ENCODE peak calls at places on chromosomes 1 and 21, in five cellular contexts. One of them, this sample, is unnamed.

GRCh38 chr1:49436865-49437264 is 586.9 kb downstream of the AGBL4 start:
- DNase-seq in choroid plexus epithelial cell: no peak
- DNase-seq in endodermal cell: no peak
- DNase-seq in GM12865: no peak
- DNase-seq in brain microvascular endothelial cell: no peak
- DNase-seq in this sample: no peak

GRCh38 chr1:175857756-175858155 is 114.4 kb upstream of the TNR start:
- DNase-seq in brain microvascular endothelial cell: no peak
- DNase-seq in choroid plexus epithelial cell: no peak
- DNase-seq in endodermal cell: no peak
- DNase-seq in GM12865: no peak
- DNase-seq in this sample: no peak

GRCh38 chr1:93489756-93490155 is 41.8 kb downstream of the FNBP1L start:
- DNase-seq in choroid plexus epithelial cell: no peak
- DNase-seq in brain microvascular endothelial cell: no peak
- DNase-seq in endodermal cell: no peak
- DNase-seq in GM12865: no peak
- DNase-seq in this sample: no peak

GRCh38 chr1:59043796-59044195 is 253.1 kb upstream of the FGGY start:
- DNase-seq in GM12865: no peak
- DNase-seq in choroid plexus epithelial cell: peak
- DNase-seq in brain microvascular endothelial cell: peak
- DNase-seq in endodermal cell: no peak
- DNase-seq in this sample: no peak

GRCh38 chr1:145960468-145961108 is 2.8 kb upstream of the LIX1L start:
- DNase-seq in GM12865: peak
- DNase-seq in brain microvascular endothelial cell: no peak
- DNase-seq in choroid plexus epithelial cell: peak
- DNase-seq in endodermal cell: peak
- DNase-seq in this sample: peak

GRCh38 chr1:58308206-58308605 is 238.3 kb downstream of the OMA1 start:
- DNase-seq in brain microvascular endothelial cell: no peak
- DNase-seq in GM12865: no peak
- DNase-seq in endodermal cell: peak
- DNase-seq in choroid plexus epithelial cell: no peak
- DNase-seq in this sample: no peak

GRCh38 chr1:2342384-2343022 is 48.9 kb downstream of the MORN1 start:
- DNase-seq in choroid plexus epithelial cell: no peak
- DNase-seq in brain microvascular endothelial cell: no peak
- DNase-seq in endodermal cell: no peak
- DNase-seq in GM12865: no peak
- DNase-seq in this sample: no peak

GRCh38 chr1:1906185-1907097 is 8.6 kb upstream of the CALML6 start:
- DNase-seq in GM12865: peak
- DNase-seq in endodermal cell: peak
- DNase-seq in brain microvascular endothelial cell: peak
- DNase-seq in choroid plexus epithelial cell: peak
- DNase-seq in this sample: peak

GRCh38 chr1:58942759-58943191 is 158.9 kb upstream of the JUN start:
- DNase-seq in brain microvascular endothelial cell: no peak
- DNase-seq in choroid plexus epithelial cell: peak
- DNase-seq in endodermal cell: no peak
- DNase-seq in GM12865: no peak
- DNase-seq in this sample: no peak

GRCh38 chr21:39153842-39154241 is 29.4 kb downstream of the PSMG1 start:
- DNase-seq in choroid plexus epithelial cell: no peak
- DNase-seq in GM12865: no peak
- DNase-seq in endodermal cell: no peak
- DNase-seq in brain microvascular endothelial cell: no peak
- DNase-seq in this sample: no peak

GRCh38 chr1:231070758-231071443 is 30.8 kb upstream of the FAM89A start:
- DNase-seq in brain microvascular endothelial cell: no peak
- DNase-seq in endodermal cell: no peak
- DNase-seq in GM12865: no peak
- DNase-seq in choroid plexus epithelial cell: peak
- DNase-seq in this sample: no peak

GRCh38 chr1:208343226-208343625 is 99.0 kb upstream of the PLXNA2 start:
- DNase-seq in endodermal cell: no peak
- DNase-seq in choroid plexus epithelial cell: no peak
- DNase-seq in GM12865: no peak
- DNase-seq in brain microvascular endothelial cell: no peak
- DNase-seq in this sample: no peak

GRCh38 chr1:36465731-36466369 is 1.7 kb upstream of the MRPS15 start:
- DNase-seq in GM12865: no peak
- DNase-seq in brain microvascular endothelial cell: no peak
- DNase-seq in endodermal cell: no peak
- DNase-seq in choroid plexus epithelial cell: no peak
- DNase-seq in this sample: no peak

GRCh38 chr1:2132222-2133038 is 62.1 kb downstream of the FAAP20 start:
- DNase-seq in endodermal cell: peak
- DNase-seq in choroid plexus epithelial cell: peak
- DNase-seq in brain microvascular endothelial cell: peak
- DNase-seq in GM12865: no peak
- DNase-seq in this sample: no peak

GRCh38 chr1:161378014-161378413 is 10.3 kb upstream of the CFAP126 start:
- DNase-seq in brain microvascular endothelial cell: no peak
- DNase-seq in endodermal cell: no peak
- DNase-seq in choroid plexus epithelial cell: no peak
- DNase-seq in GM12865: no peak
- DNase-seq in this sample: no peak

GRCh38 chr1:161379071-161379470 is 11.4 kb upstream of the CFAP126 start:
- DNase-seq in choroid plexus epithelial cell: no peak
- DNase-seq in GM12865: no peak
- DNase-seq in endodermal cell: peak
- DNase-seq in brain microvascular endothelial cell: no peak
- DNase-seq in this sample: no peak

GRCh38 chr1:161373442-161373841 is 5.8 kb upstream of the CFAP126 start:
- DNase-seq in GM12865: no peak
- DNase-seq in choroid plexus epithelial cell: no peak
- DNase-seq in endodermal cell: no peak
- DNase-seq in brain microvascular endothelial cell: no peak
- DNase-seq in this sample: no peak

GRCh38 chr1:161374373-161374772 is 6.7 kb upstream of the CFAP126 start:
- DNase-seq in GM12865: no peak
- DNase-seq in brain microvascular endothelial cell: peak
- DNase-seq in endodermal cell: no peak
- DNase-seq in choroid plexus epithelial cell: peak
- DNase-seq in this sample: peak
- TF ChIP-seq CTCF in GM12865: peak
- TF ChIP-seq CTCF in brain microvascular endothelial cell: peak
- TF ChIP-seq CTCF in endodermal cell: peak
- TF ChIP-seq CTCF in choroid plexus epithelial cell: peak
- TF ChIP-seq CTCF in this sample: no peak

GRCh38 chr1:220217383-220217988 is 54.8 kb downstream of the RAB3GAP2 start:
- DNase-seq in GM12865: peak
- DNase-seq in choroid plexus epithelial cell: peak
- DNase-seq in brain microvascular endothelial cell: no peak
- DNase-seq in endodermal cell: peak
- DNase-seq in this sample: no peak
- TF ChIP-seq CTCF in GM12865: peak
- TF ChIP-seq CTCF in choroid plexus epithelial cell: peak
- TF ChIP-seq CTCF in brain microvascular endothelial cell: peak
- TF ChIP-seq CTCF in endodermal cell: peak
- TF ChIP-seq CTCF in this sample: peak

DNA sequence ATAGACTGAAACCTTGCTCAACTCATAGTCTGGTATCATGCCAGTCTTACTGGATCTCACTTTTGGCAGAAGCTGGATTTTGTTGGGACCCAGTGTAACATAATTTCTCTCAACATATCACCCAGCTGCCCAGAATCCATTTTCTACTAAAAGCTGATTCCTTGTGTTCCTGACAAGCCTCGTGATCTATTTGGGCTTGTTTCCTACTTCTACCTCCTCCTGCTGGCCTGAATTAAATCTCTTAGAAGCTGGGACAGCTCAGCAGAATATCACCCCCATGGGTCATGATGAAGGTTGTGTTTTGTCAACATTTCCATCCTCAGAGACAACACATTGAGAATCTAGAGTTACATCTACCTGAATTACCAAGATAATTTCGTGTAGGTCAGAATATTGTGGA is 7.7 kb downstream of the GOLT1A start:
- DNase-seq in brain microvascular endothelial cell: no peak
- DNase-seq in GM12865: no peak
- DNase-seq in choroid plexus epithelial cell: peak
- DNase-seq in endodermal cell: peak
- DNase-seq in this sample: no peak
- TF ChIP-seq CTCF in brain microvascular endothelial cell: peak
- TF ChIP-seq CTCF in GM12865: no peak
- TF ChIP-seq CTCF in choroid plexus epithelial cell: peak
- TF ChIP-seq CTCF in endodermal cell: peak
- TF ChIP-seq CTCF in this sample: no peak

DNA sequence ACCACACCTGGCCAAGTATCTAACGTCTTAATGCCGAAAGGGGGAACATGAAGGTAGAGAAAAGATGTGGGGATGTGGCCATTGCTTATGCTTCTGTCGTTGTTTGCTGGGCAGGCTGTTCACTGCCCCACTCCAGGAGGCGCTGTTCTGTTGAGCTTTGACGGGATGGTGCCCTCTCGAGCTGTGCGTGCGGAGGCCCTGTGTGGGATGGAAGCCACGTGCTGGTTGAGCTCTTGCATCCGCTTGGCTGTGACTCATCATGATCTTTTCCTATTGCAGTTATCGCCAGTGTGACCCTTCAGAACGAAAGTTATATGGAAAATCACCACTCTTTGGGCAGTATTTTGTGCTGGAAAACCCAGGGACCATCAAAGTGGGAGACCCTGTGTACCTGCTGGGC is 26.3 kb downstream of the MTARC1 start:
- DNase-seq in choroid plexus epithelial cell: no peak
- DNase-seq in brain microvascular endothelial cell: no peak
- DNase-seq in GM12865: no peak
- DNase-seq in endodermal cell: peak
- DNase-seq in this sample: no peak
- TF ChIP-seq CTCF in choroid plexus epithelial cell: no peak
- TF ChIP-seq CTCF in brain microvascular endothelial cell: no peak
- TF ChIP-seq CTCF in GM12865: peak
- TF ChIP-seq CTCF in endodermal cell: peak
- TF ChIP-seq CTCF in this sample: no peak

DNA sequence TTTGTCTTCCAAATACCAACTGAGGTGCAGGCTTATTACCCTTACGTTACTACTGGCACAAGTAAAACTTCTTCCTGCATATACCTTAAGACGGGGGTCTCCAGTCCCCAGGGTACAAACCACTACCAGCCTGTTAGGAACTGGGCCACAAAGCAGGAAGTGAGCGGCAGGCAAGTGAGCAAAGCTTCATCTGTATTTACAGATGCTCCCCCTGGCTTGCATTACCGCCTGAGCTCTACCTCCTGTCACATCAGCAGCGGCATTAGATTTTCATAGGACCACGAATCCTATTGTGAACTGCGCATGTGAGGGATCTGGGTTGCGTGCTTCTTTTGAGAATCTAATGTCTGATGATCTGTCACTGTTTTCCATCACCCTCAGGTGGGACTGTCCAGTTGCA is 113.1 kb downstream of the SLC45A1 start:
- DNase-seq in brain microvascular endothelial cell: no peak
- DNase-seq in GM12865: peak
- DNase-seq in endodermal cell: peak
- DNase-seq in choroid plexus epithelial cell: peak
- DNase-seq in this sample: no peak
- TF ChIP-seq CTCF in brain microvascular endothelial cell: peak
- TF ChIP-seq CTCF in GM12865: peak
- TF ChIP-seq CTCF in endodermal cell: peak
- TF ChIP-seq CTCF in choroid plexus epithelial cell: peak
- TF ChIP-seq CTCF in this sample: peak

GRCh38 chr1:114609826-114610225 is 28.4 kb upstream of the BCAS2 start:
- DNase-seq in brain microvascular endothelial cell: no peak
- DNase-seq in choroid plexus epithelial cell: no peak
- DNase-seq in GM12865: no peak
- DNase-seq in endodermal cell: no peak
- DNase-seq in this sample: no peak
- TF ChIP-seq CTCF in brain microvascular endothelial cell: no peak
- TF ChIP-seq CTCF in choroid plexus epithelial cell: no peak
- TF ChIP-seq CTCF in GM12865: no peak
- TF ChIP-seq CTCF in endodermal cell: no peak
- TF ChIP-seq CTCF in this sample: no peak

DNA sequence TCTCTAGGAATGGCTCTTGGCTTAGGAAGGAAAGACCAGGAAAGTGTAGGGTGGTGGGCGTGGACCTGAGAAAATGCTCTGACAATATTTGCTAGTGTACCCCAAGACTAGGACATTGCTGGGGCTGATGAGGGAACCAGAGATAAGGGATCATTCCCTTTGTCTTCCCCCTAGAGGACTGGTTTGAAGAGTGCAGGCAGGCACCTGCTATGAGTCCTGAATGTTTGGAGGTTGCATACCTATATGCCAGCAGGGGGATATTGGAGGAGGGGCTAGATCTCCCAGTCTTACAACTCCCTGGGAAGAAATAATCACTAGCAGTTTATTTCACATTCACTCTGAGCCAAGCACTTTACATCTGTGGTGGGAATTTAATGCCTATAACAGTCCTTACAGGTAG is 6.0 kb upstream of the BCL10 start:
- DNase-seq in choroid plexus epithelial cell: no peak
- DNase-seq in brain microvascular endothelial cell: no peak
- DNase-seq in GM12865: no peak
- DNase-seq in endodermal cell: peak
- DNase-seq in this sample: no peak
- TF ChIP-seq CTCF in choroid plexus epithelial cell: no peak
- TF ChIP-seq CTCF in brain microvascular endothelial cell: peak
- TF ChIP-seq CTCF in GM12865: peak
- TF ChIP-seq CTCF in endodermal cell: peak
- TF ChIP-seq CTCF in this sample: no peak

GRCh38 chr1:26161408-26162219 is 2.7 kb downstream of the FAM110D start:
- DNase-seq in choroid plexus epithelial cell: peak
- DNase-seq in brain microvascular endothelial cell: no peak
- DNase-seq in endodermal cell: peak
- DNase-seq in GM12865: no peak
- DNase-seq in this sample: peak
- TF ChIP-seq CTCF in choroid plexus epithelial cell: no peak
- TF ChIP-seq CTCF in brain microvascular endothelial cell: no peak
- TF ChIP-seq CTCF in endodermal cell: peak
- TF ChIP-seq CTCF in GM12865: no peak
- TF ChIP-seq CTCF in this sample: no peak